ENCODE peak calls at places on chromosomes 12 and 14, in ten cellular contexts. W is occipital lobe, D is heart right ventricle, F is T-cell, N is amygdala, B is activated B cell treated with CpG ODN at 0.5 μM for 24 hours, H is HL-60, C is breast epithelium, J is left colon, P is left ventricle myocardium inferior. M is an unnamed sample.

GRCh38 chr12:58342736-58343135 is 401.4 kb downstream of the ATP23 start:
- DNase-seq in W (no peak), D (no peak), F (no peak), N (no peak), B (no peak), H (no peak), C (no peak), J (no peak), P (no peak), M (no peak)

GRCh38 chr12:66275040-66275439 is 27.3 kb upstream of the HELB start:
- DNase-seq in W (no peak), D (no peak), F (no peak), N (no peak), B (no peak), H (no peak), C (no peak), J (no peak), P (no peak), M (no peak)

GRCh38 chr14:79511146-79511545 is 700.2 kb downstream of the DIO2 start:
- DNase-seq in W (no peak), D (no peak), F (no peak), N (no peak), B (no peak), H (no peak), C (no peak), J (no peak), P (no peak), M (no peak)

GRCh38 chr12:104482113-104482512 is 25.4 kb downstream of the CHST11 start:
- DNase-seq in W (no peak), D (no peak), F (no peak), N (no peak), B (no peak), H (no peak), C (no peak), J (no peak), P (no peak), M (no peak)

GRCh38 chr14:64628940-64629403 is 75.3 kb upstream of the PLEKHG3 start:
- DNase-seq in W (no peak), D (no peak), F (no peak), N (peak), B (no peak), H (no peak), C (no peak), J (no peak), P (no peak), M (no peak)

GRCh38 chr14:22475381-22475780 is 113.6 kb downstream of the DAD1 start:
- DNase-seq in W (no peak), D (no peak), F (no peak), N (no peak), B (no peak), H (no peak), C (no peak), J (no peak), P (no peak), M (no peak)

GRCh38 chr14:100488057-100488456 is 99.2 kb downstream of the BEGAIN start:
- DNase-seq in W (no peak), D (no peak), F (no peak), N (no peak), B (no peak), H (no peak), C (no peak), J (no peak), P (no peak), M (no peak)

GRCh38 chr12:63955831-63956685 is 111.6 kb downstream of the SRGAP1 start:
- DNase-seq in W (no peak), D (no peak), F (no peak), N (no peak), B (no peak), H (peak), C (peak), J (no peak), P (no peak), M (no peak)

GRCh38 chr14:53608369-53608768 is 348.3 kb downstream of the BMP4 start:
- DNase-seq in W (no peak), D (no peak), F (no peak), N (no peak), B (no peak), H (no peak), C (no peak), J (peak), P (no peak), M (no peak)

GRCh38 chr12:90280033-90280432 is 571.4 kb upstream of the ATP2B1 start:
- DNase-seq in W (no peak), D (no peak), F (no peak), N (no peak), B (no peak), H (no peak), C (no peak), J (no peak), P (no peak), M (no peak)

GRCh38 chr12:47870175-47870781 is 34.5 kb downstream of the VDR start:
- DNase-seq in W (no peak), D (peak), F (no peak), N (no peak), B (no peak), H (no peak), C (no peak), J (peak), P (peak), M (no peak)

GRCh38 chr12:116184766-116185165 is 92.7 kb downstream of the MED13L start:
- DNase-seq in W (no peak), D (no peak), F (no peak), N (no peak), B (no peak), H (no peak), C (no peak), J (no peak), P (no peak), M (no peak)

GRCh38 chr12:120352117-120352516 is 16.8 kb downstream of the MSI1 start:
- DNase-seq in W (no peak), D (no peak), F (no peak), N (no peak), B (no peak), H (no peak), C (no peak), J (no peak), P (no peak), M (no peak)

GRCh38 chr14:68440776-68441175 is 352.1 kb downstream of the ZFP36L1 start:
- DNase-seq in W (no peak), D (no peak), F (no peak), N (no peak), B (no peak), H (no peak), C (no peak), J (no peak), P (no peak), M (no peak)

GRCh38 chr12:116508145-116509121 is 50.7 kb upstream of the MAP1LC3B2 start:
- DNase-seq in W (no peak), D (peak), F (no peak), N (peak), B (peak), H (no peak), C (no peak), J (peak), P (peak), M (no peak)

GRCh38 chr14:101727611-101728010 is 33.9 kb upstream of the PPP2R5C start:
- DNase-seq in W (no peak), D (no peak), F (no peak), N (no peak), B (no peak), H (no peak), C (no peak), J (no peak), P (no peak), M (no peak)

GRCh38 chr12:68310370-68310769 is 21.8 kb downstream of the MDM1 start:
- DNase-seq in W (no peak), D (no peak), F (no peak), N (no peak), B (no peak), H (no peak), C (no peak), J (no peak), P (no peak), M (no peak)

GRCh38 chr12:79897617-79898016 is 37.3 kb downstream of the PPP1R12A start:
- DNase-seq in W (no peak), D (no peak), F (no peak), N (no peak), B (no peak), H (no peak), C (no peak), J (no peak), P (no peak), M (no peak)

GRCh38 chr12:50362671-50363070 is 33.7 kb downstream of the FAM186A start:
- DNase-seq in W (no peak), D (no peak), F (no peak), N (no peak), B (no peak), H (no peak), C (no peak), J (no peak), P (no peak), M (no peak)

GRCh38 chr14:87934185-87934584 is 58.8 kb downstream of the GALC start:
- DNase-seq in W (no peak), D (no peak), F (no peak), N (no peak), B (no peak), H (no peak), C (no peak), J (no peak), P (no peak), M (no peak)

GRCh38 chr12:101407054-101407437 is 526 bp downstream of the ARL1 start:
- DNase-seq in W (no peak), D (no peak), F (no peak), N (no peak), B (no peak), H (no peak), C (no peak), J (no peak), P (no peak), M (peak)

GRCh38 chr14:69043007-69043444 is 63.9 kb upstream of the ACTN1 start:
- DNase-seq in W (no peak), D (no peak), F (no peak), N (no peak), B (no peak), H (peak), C (peak), J (peak), P (peak), M (no peak)

GRCh38 chr14:55136868-55137785 is 8.1 kb downstream of the LGALS3 start:
- DNase-seq in W (peak), D (peak), F (no peak), N (peak), B (no peak), H (no peak), C (peak), J (no peak), P (peak), M (no peak)